ENCODE peak calls at places on chromosomes 11 and 22, in seven cellular contexts. One of them, this sample, is unnamed.

GRCh38 chr11:77188912-77189491 is 61.0 kb downstream of the MYO7A start:
- DNase-seq in astrocyte of the cerebellum: no peak
- DNase-seq in fibroblast of mammary gland: no peak
- DNase-seq in psoas muscle: peak; percentile 39
- DNase-seq in nephron progenitor cell: no peak
- DNase-seq in sigmoid colon: no peak
- DNase-seq in heart right ventricle: no peak
- DNase-seq in this sample: no peak

GRCh38 chr11:66312549-66313320 is 4.1 kb downstream of the CD248 start:
- DNase-seq in astrocyte of the cerebellum: peak; percentile 98
- DNase-seq in nephron progenitor cell: peak; percentile 100
- DNase-seq in sigmoid colon: peak; percentile 100
- DNase-seq in fibroblast of mammary gland: peak; percentile 99
- DNase-seq in heart right ventricle: peak; percentile 99
- DNase-seq in psoas muscle: peak; percentile 99
- DNase-seq in this sample: peak; percentile 99

GRCh38 chr11:130562549-130562948 is 114.1 kb downstream of the ADAMTS15 start:
- DNase-seq in sigmoid colon: no peak
- DNase-seq in nephron progenitor cell: no peak
- DNase-seq in fibroblast of mammary gland: no peak
- DNase-seq in heart right ventricle: no peak
- DNase-seq in astrocyte of the cerebellum: no peak
- DNase-seq in psoas muscle: no peak
- DNase-seq in this sample: no peak

GRCh38 chr11:65486570-65487466 is 12.0 kb upstream of the MALAT1 start:
- DNase-seq in nephron progenitor cell: peak; percentile 36
- DNase-seq in psoas muscle: no peak
- DNase-seq in astrocyte of the cerebellum: no peak
- DNase-seq in fibroblast of mammary gland: no peak
- DNase-seq in heart right ventricle: no peak
- DNase-seq in sigmoid colon: peak; percentile 64
- DNase-seq in this sample: no peak

GRCh38 chr11:77075425-77075905 is 8.7 kb downstream of the CAPN5 start:
- DNase-seq in sigmoid colon: peak; percentile 57
- DNase-seq in astrocyte of the cerebellum: no peak
- DNase-seq in heart right ventricle: no peak
- DNase-seq in psoas muscle: peak; percentile 29
- DNase-seq in fibroblast of mammary gland: no peak
- DNase-seq in nephron progenitor cell: no peak
- DNase-seq in this sample: no peak

GRCh38 chr11:1037506-1038055 is 1.1 kb upstream of the MUC6 start:
- DNase-seq in psoas muscle: no peak
- DNase-seq in heart right ventricle: no peak
- DNase-seq in nephron progenitor cell: no peak
- DNase-seq in astrocyte of the cerebellum: no peak
- DNase-seq in sigmoid colon: no peak
- DNase-seq in fibroblast of mammary gland: no peak
- DNase-seq in this sample: no peak

GRCh38 chr11:43316451-43316850 is 4.7 kb downstream of the API5 start:
- DNase-seq in sigmoid colon: no peak
- DNase-seq in nephron progenitor cell: no peak
- DNase-seq in psoas muscle: no peak
- DNase-seq in heart right ventricle: no peak
- DNase-seq in fibroblast of mammary gland: no peak
- DNase-seq in astrocyte of the cerebellum: peak; percentile 70
- DNase-seq in this sample: no peak

GRCh38 chr11:26878959-26879581 is 114.8 kb upstream of the FIBIN start:
- DNase-seq in astrocyte of the cerebellum: no peak
- DNase-seq in fibroblast of mammary gland: no peak
- DNase-seq in nephron progenitor cell: no peak
- DNase-seq in heart right ventricle: no peak
- DNase-seq in psoas muscle: no peak
- DNase-seq in sigmoid colon: no peak
- DNase-seq in this sample: no peak

GRCh38 chr11:1669546-1670218 is 27.3 kb upstream of the KRTAP5-6 start:
- DNase-seq in nephron progenitor cell: no peak
- DNase-seq in heart right ventricle: no peak
- DNase-seq in astrocyte of the cerebellum: no peak
- DNase-seq in psoas muscle: no peak
- DNase-seq in fibroblast of mammary gland: no peak
- DNase-seq in sigmoid colon: peak; percentile 79
- DNase-seq in this sample: no peak

GRCh38 chr11:40602866-40603578 is 856.4 kb downstream of the LRRC4C start:
- DNase-seq in fibroblast of mammary gland: no peak
- DNase-seq in nephron progenitor cell: no peak
- DNase-seq in astrocyte of the cerebellum: no peak
- DNase-seq in heart right ventricle: no peak
- DNase-seq in sigmoid colon: no peak
- DNase-seq in psoas muscle: no peak
- DNase-seq in this sample: no peak

GRCh38 chr22:50730941-50731661 is 6.9 kb upstream of the ACR start:
- DNase-seq in astrocyte of the cerebellum: no peak
- DNase-seq in fibroblast of mammary gland: no peak
- DNase-seq in sigmoid colon: no peak
- DNase-seq in psoas muscle: peak; percentile 37
- DNase-seq in heart right ventricle: peak; percentile 43
- DNase-seq in nephron progenitor cell: no peak
- DNase-seq in this sample: peak; percentile 1

GRCh38 chr22:29121124-29121523 is 48.3 kb downstream of the KREMEN1 start:
- DNase-seq in heart right ventricle: no peak
- DNase-seq in astrocyte of the cerebellum: no peak
- DNase-seq in fibroblast of mammary gland: peak; percentile 26
- DNase-seq in sigmoid colon: no peak
- DNase-seq in nephron progenitor cell: no peak
- DNase-seq in psoas muscle: no peak
- DNase-seq in this sample: no peak

GRCh38 chr11:64303109-64304031 is 2.0 kb upstream of the ESRRA start:
- DNase-seq in astrocyte of the cerebellum: no peak
- DNase-seq in psoas muscle: no peak
- DNase-seq in fibroblast of mammary gland: no peak
- DNase-seq in nephron progenitor cell: no peak
- DNase-seq in sigmoid colon: no peak
- DNase-seq in heart right ventricle: no peak
- DNase-seq in this sample: no peak

GRCh38 chr22:44068422-44069191 is 44.5 kb downstream of the PARVB start:
- DNase-seq in psoas muscle: no peak
- DNase-seq in sigmoid colon: no peak
- DNase-seq in fibroblast of mammary gland: no peak
- DNase-seq in heart right ventricle: peak; percentile 37
- DNase-seq in astrocyte of the cerebellum: no peak
- DNase-seq in nephron progenitor cell: no peak
- DNase-seq in this sample: no peak

GRCh38 chr22:39529487-39529851 is 3.1 kb downstream of the RPS19BP1 start:
- DNase-seq in sigmoid colon: no peak
- DNase-seq in heart right ventricle: no peak
- DNase-seq in fibroblast of mammary gland: no peak
- DNase-seq in astrocyte of the cerebellum: no peak
- DNase-seq in nephron progenitor cell: no peak
- DNase-seq in psoas muscle: no peak
- DNase-seq in this sample: no peak
- TF ChIP-seq CTCF in sigmoid colon: peak; percentile 30
- TF ChIP-seq CTCF in heart right ventricle: peak; percentile 11
- TF ChIP-seq CTCF in fibroblast of mammary gland: no peak
- TF ChIP-seq CTCF in astrocyte of the cerebellum: no peak
- TF ChIP-seq CTCF in nephron progenitor cell: no peak
- TF ChIP-seq CTCF in psoas muscle: peak; percentile 13
- TF ChIP-seq CTCF in this sample: no peak

DNA sequence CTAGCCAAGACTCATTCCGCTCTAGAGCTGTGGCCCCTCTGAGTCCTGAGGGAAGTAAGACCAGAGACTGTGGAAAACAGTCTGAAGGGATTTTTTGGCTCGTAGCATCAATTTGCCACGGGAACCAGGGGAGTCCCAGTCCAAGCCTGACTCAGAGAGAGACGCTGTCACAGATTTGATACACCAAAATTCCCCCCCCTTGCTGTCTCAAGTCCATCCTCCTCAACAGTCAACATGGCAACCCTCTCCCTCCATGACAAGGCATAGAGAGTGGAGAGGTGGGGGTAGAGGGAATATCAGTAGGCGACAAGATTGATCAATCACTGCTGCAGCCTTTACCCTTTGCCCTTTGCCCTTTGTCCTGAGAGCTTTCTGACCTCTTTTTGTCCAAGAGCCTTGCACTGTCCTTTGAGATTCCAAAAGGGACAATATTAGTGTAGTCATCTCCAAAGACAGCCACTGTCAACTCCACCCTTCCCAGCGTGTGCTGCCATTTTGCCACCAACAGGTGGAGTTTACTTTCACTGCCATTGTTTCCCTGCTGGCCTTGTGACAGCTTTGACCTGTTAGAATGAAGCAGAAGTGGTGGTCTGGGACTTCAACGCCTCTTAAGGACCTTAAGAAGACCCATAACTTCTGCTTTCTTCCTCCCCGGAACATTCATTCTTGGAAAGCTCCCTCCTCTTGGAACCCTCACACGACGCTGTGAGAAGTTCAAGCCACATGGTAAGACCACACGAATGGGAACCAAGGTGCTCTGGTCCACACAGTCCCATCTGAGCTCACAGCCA is 7.3 kb downstream of the SLC15A3 start:
- DNase-seq in psoas muscle: no peak
- DNase-seq in fibroblast of mammary gland: no peak
- DNase-seq in astrocyte of the cerebellum: no peak
- DNase-seq in sigmoid colon: no peak
- DNase-seq in nephron progenitor cell: no peak
- DNase-seq in heart right ventricle: no peak
- DNase-seq in this sample: no peak
- TF ChIP-seq CTCF in psoas muscle: no peak
- TF ChIP-seq CTCF in fibroblast of mammary gland: peak; percentile 25
- TF ChIP-seq CTCF in astrocyte of the cerebellum: no peak
- TF ChIP-seq CTCF in sigmoid colon: no peak
- TF ChIP-seq CTCF in nephron progenitor cell: peak; percentile 26
- TF ChIP-seq CTCF in heart right ventricle: no peak
- TF ChIP-seq CTCF in this sample: no peak

DNA sequence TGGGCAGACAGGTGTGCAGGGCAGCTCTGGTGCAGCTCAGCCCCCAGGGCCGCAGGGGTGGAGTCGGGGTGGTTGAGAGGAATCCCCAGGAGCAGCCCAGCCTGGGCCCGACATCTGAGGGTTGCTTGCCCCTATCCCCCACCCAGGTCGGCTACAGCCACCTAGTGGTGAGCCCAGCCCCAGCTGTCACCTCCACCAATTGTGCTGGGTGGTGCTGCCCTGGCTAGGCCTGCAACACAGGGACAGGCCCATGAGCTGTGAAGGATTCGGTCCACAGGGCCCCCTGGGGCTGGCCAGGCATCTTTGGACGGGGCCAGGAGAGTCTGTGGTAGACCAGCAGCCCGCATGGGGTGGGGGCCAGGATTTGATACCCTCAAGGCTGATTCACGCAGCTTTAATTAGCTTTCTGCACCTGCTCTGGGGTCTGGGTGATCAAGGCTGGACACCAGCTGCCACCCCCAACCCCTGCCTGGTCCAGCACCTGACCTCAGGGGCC is 29.5 kb downstream of the RTN4R start:
- DNase-seq in heart right ventricle: peak; percentile 63
- DNase-seq in astrocyte of the cerebellum: no peak
- DNase-seq in nephron progenitor cell: peak; percentile 64
- DNase-seq in psoas muscle: peak; percentile 67
- DNase-seq in fibroblast of mammary gland: peak; percentile 9
- DNase-seq in sigmoid colon: no peak
- DNase-seq in this sample: no peak
- TF ChIP-seq CTCF in heart right ventricle: peak; percentile 58
- TF ChIP-seq CTCF in astrocyte of the cerebellum: peak; percentile 42
- TF ChIP-seq CTCF in nephron progenitor cell: peak; percentile 52
- TF ChIP-seq CTCF in psoas muscle: peak; percentile 45
- TF ChIP-seq CTCF in fibroblast of mammary gland: peak; percentile 20
- TF ChIP-seq CTCF in sigmoid colon: no peak
- TF ChIP-seq CTCF in this sample: no peak

DNA sequence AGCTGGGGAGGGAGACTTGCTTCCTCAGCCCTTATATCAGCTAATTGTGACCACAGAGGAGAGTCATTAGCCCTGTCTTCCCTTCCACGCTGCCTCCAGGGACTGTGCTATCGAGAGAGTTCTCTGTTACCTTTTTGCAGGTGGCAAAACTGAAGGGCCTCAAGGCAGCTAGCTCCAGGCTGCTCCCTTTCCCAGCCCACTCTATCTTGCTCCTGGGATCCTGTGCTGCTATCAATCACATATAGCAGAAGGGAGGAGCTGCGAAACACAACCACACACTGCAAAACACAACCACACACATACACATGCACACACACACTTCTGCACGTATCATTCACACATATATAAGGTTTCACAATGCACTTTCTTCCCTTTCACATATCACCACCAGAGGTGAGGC is 205.3 kb upstream of the MTNR1B start:
- DNase-seq in psoas muscle: no peak
- DNase-seq in sigmoid colon: no peak
- DNase-seq in nephron progenitor cell: no peak
- DNase-seq in heart right ventricle: no peak
- DNase-seq in astrocyte of the cerebellum: no peak
- DNase-seq in fibroblast of mammary gland: no peak
- DNase-seq in this sample: no peak
- TF ChIP-seq CTCF in psoas muscle: no peak
- TF ChIP-seq CTCF in sigmoid colon: no peak
- TF ChIP-seq CTCF in nephron progenitor cell: no peak
- TF ChIP-seq CTCF in heart right ventricle: no peak
- TF ChIP-seq CTCF in astrocyte of the cerebellum: no peak
- TF ChIP-seq CTCF in fibroblast of mammary gland: no peak
- TF ChIP-seq CTCF in this sample: no peak

GRCh38 chr11:12446863-12447262 is 69.5 kb downstream of the PARVA start:
- DNase-seq in fibroblast of mammary gland: no peak
- DNase-seq in heart right ventricle: no peak
- DNase-seq in nephron progenitor cell: no peak
- DNase-seq in sigmoid colon: no peak
- DNase-seq in astrocyte of the cerebellum: no peak
- DNase-seq in psoas muscle: no peak
- DNase-seq in this sample: no peak

GRCh38 chr11:12448131-12448939 is 71.0 kb downstream of the PARVA start:
- DNase-seq in heart right ventricle: no peak
- DNase-seq in fibroblast of mammary gland: peak; percentile 13
- DNase-seq in astrocyte of the cerebellum: no peak
- DNase-seq in psoas muscle: no peak
- DNase-seq in sigmoid colon: no peak
- DNase-seq in nephron progenitor cell: no peak
- DNase-seq in this sample: no peak

GRCh38 chr11:12441081-12441801 is 63.9 kb downstream of the PARVA start:
- DNase-seq in sigmoid colon: no peak
- DNase-seq in nephron progenitor cell: no peak
- DNase-seq in psoas muscle: no peak
- DNase-seq in heart right ventricle: no peak
- DNase-seq in fibroblast of mammary gland: peak; percentile 56
- DNase-seq in astrocyte of the cerebellum: peak; percentile 65
- DNase-seq in this sample: no peak

GRCh38 chr11:12445001-12445400 is 67.6 kb downstream of the PARVA start:
- DNase-seq in astrocyte of the cerebellum: no peak
- DNase-seq in nephron progenitor cell: no peak
- DNase-seq in psoas muscle: no peak
- DNase-seq in sigmoid colon: no peak
- DNase-seq in heart right ventricle: no peak
- DNase-seq in fibroblast of mammary gland: no peak
- DNase-seq in this sample: no peak

DNA sequence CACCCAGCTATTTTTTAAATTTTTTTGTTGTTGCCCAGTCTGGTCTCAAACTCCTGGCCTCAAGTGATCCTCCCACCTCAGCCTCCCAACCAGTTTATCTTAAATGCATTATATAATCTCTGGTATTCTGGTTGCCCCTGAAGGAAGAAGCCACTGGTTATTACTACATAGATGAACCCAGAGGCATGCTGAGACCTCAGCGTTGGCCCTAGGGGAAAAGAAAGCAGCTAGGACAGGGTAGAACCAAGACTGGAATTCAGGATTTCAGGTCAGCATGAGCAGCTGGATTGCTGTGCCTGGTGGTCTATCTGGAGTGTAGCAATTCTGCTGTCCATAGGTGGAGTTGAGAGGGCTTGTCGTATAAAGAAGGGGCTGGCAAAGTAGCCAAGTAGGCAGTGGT is 67.2 kb downstream of the PARVA start:
- DNase-seq in astrocyte of the cerebellum: no peak
- DNase-seq in heart right ventricle: no peak
- DNase-seq in psoas muscle: no peak
- DNase-seq in fibroblast of mammary gland: no peak
- DNase-seq in sigmoid colon: no peak
- DNase-seq in nephron progenitor cell: no peak
- DNase-seq in this sample: no peak
- TF ChIP-seq CTCF in astrocyte of the cerebellum: no peak
- TF ChIP-seq CTCF in heart right ventricle: no peak
- TF ChIP-seq CTCF in psoas muscle: no peak
- TF ChIP-seq CTCF in fibroblast of mammary gland: no peak
- TF ChIP-seq CTCF in sigmoid colon: no peak
- TF ChIP-seq CTCF in nephron progenitor cell: no peak
- TF ChIP-seq CTCF in this sample: no peak

This sample was measured in omental fat pad.